ENCODE peak calls at places on chromosomes 1 and 21, in ten cellular contexts. L is activated CD4-positive, CD25-positive, alpha-beta regulatory T cell; Z is naive thymus-derived CD8-positive, alpha-beta T cell; A is sciatic nerve; K is mucosa of gallbladder; Q is glutamatergic neuron; G is Caki2; Y is C1 segment of cervical spinal cord; J is A172; M is NCI-H774. E is an unnamed sample.

GRCh38 chr1:53344921-53345838 is 17.3 kb upstream of the LRP8 start:
- DNase-seq in L (no peak), J (no peak), M (no peak), G (no peak), Q (no peak), K (peak), Z (no peak), A (peak), Y (no peak), E (no peak)

GRCh38 chr1:54645806-54646676 is 4.5 kb downstream of the MROH7 start:
- DNase-seq in Z (no peak), K (peak), M (no peak), G (no peak), Q (no peak), J (no peak), A (no peak), Y (no peak), L (no peak), E (no peak)

GRCh38 chr1:184078564-184079107 is 27.1 kb downstream of the TSEN15 start:
- DNase-seq in A (no peak), Z (no peak), K (no peak), Q (no peak), M (no peak), Y (no peak), L (no peak), G (no peak), J (no peak), E (no peak)

GRCh38 chr1:174875306-174875705 is 124.4 kb upstream of the CACYBP start:
- DNase-seq in K (peak), Y (no peak), L (no peak), Z (no peak), A (no peak), M (peak), G (no peak), Q (no peak), J (no peak), E (no peak)

GRCh38 chr1:116766616-116767469 is 12.6 kb downstream of the CD2 start:
- DNase-seq in J (no peak), Y (no peak), A (no peak), M (no peak), Q (no peak), G (no peak), Z (no peak), K (no peak), L (no peak), E (no peak)

GRCh38 chr1:23249785-23250184 is 32.5 kb upstream of the HTR1D start:
- DNase-seq in Y (no peak), G (peak), Z (no peak), K (no peak), J (no peak), Q (no peak), L (no peak), A (no peak), M (peak), E (peak)

GRCh38 chr1:116377564-116378529 is 4.8 kb downstream of the ATP1A1 start:
- DNase-seq in G (peak), Z (peak), J (peak), M (no peak), L (no peak), A (peak), Q (no peak), Y (peak), K (peak), E (peak)

GRCh38 chr21:20882462-20883415 is 115.5 kb upstream of the NCAM2 start:
- DNase-seq in G (peak), K (peak), A (peak), M (peak), Q (peak), Z (no peak), Y (peak), J (peak), L (no peak), E (peak)

GRCh38 chr1:20426923-20427322 is 59.1 kb downstream of the CAMK2N1 start:
- DNase-seq in Q (no peak), G (peak), M (no peak), J (peak), A (no peak), Y (no peak), L (no peak), Z (no peak), K (no peak), E (peak)

GRCh38 chr1:99808391-99809115 is 41.6 kb upstream of the AGL start:
- DNase-seq in L (no peak), Z (peak), K (peak), A (no peak), Y (peak), M (peak), G (peak), Q (no peak), J (peak), E (peak)

GRCh38 chr21:26844258-26845065 is 747 bp downstream of the ADAMTS1 start:
- DNase-seq in J (no peak), L (no peak), Q (peak), K (peak), A (peak), G (peak), Z (no peak), M (no peak), Y (peak), E (no peak)

GRCh38 chr1:111622166-111622565 is 2.6 kb downstream of the RAP1A start:
- DNase-seq in M (no peak), Y (no peak), J (no peak), Z (no peak), G (no peak), L (no peak), A (no peak), K (no peak), Q (no peak), E (no peak)

GRCh38 chr1:51691920-51692319 is 75.0 kb downstream of the OSBPL9 start:
- DNase-seq in A (no peak), G (no peak), M (no peak), J (no peak), L (no peak), Y (no peak), K (no peak), Z (no peak), Q (no peak), E (no peak)

GRCh38 chr1:246355421-246356230 is 151.5 kb downstream of the SMYD3 start:
- DNase-seq in J (no peak), L (no peak), M (no peak), A (no peak), Z (no peak), G (no peak), K (no peak), Y (no peak), Q (peak), E (no peak)

GRCh38 chr1:18479484-18479883 is 1.2 kb upstream of the KLHDC7A start:
- DNase-seq in K (no peak), L (no peak), J (no peak), Z (no peak), Y (no peak), A (no peak), M (no peak), G (no peak), Q (no peak), E (no peak)

GRCh38 chr1:203342192-203342940 is 8.6 kb downstream of the FMOD start:
- DNase-seq in J (peak), K (peak), Y (peak), A (no peak), Z (peak), G (peak), M (peak), L (no peak), Q (peak), E (peak)

GRCh38 chr1:24481098-24481497 is 21.5 kb upstream of the RCAN3 start:
- DNase-seq in L (no peak), A (no peak), G (no peak), J (no peak), Q (no peak), Y (peak), M (no peak), Z (no peak), K (peak), E (no peak)

GRCh38 chr1:233394860-233395717 is 67.6 kb downstream of the MAP3K21 start:
- DNase-seq in Q (no peak), Y (no peak), J (peak), G (peak), A (no peak), L (no peak), M (peak), Z (no peak), K (peak), E (peak)

GRCh38 chr1:160078392-160079195 is 2.7 kb upstream of the KCNJ9 start:
- DNase-seq in G (peak), K (no peak), L (no peak), A (no peak), J (peak), Y (peak), M (no peak), Z (peak), Q (peak), E (peak)

GRCh38 chr21:35801388-35801787 is 258.9 kb downstream of the SETD4 start:
- DNase-seq in J (no peak), G (no peak), Y (no peak), Z (peak), A (no peak), Q (no peak), M (no peak), L (no peak), K (no peak), E (no peak)

GRCh38 chr1:61083014-61083798 is 845 bp downstream of the NFIA start:
- DNase-seq in Q (peak), Z (no peak), L (no peak), M (no peak), A (peak), Y (peak), J (no peak), G (peak), K (no peak), E (no peak)

GRCh38 chr1:159171254-159171687 is at the start of gene CADM3:
- DNase-seq in Z (no peak), K (no peak), Q (peak), L (no peak), M (no peak), Y (peak), G (no peak), J (no peak), A (peak), E (no peak)

E was measured in HT1080.